ENCODE peak calls at places on chromosomes 13 and 19, in ten cellular contexts. A, C, P, M, Y, X, F, J, I and L are unnamed samples.

GRCh38 chr13:107799001-107799400 is 416.3 kb downstream of the LIG4 start:
- DNase-seq in I (no peak), X (peak), F (peak), A (no peak), P (no peak), C (peak), M (no peak), J (no peak), Y (no peak), L (no peak)

GRCh38 chr19:9673912-9674668 is 810 bp downstream of the ZNF562 start:
- DNase-seq in A (no peak), C (no peak), Y (no peak), I (no peak), X (peak), F (peak), J (no peak), P (no peak), M (no peak), L (no peak)

GRCh38 chr19:55086730-55087541 is 11.3 kb downstream of the EPS8L1 start:
- DNase-seq in I (peak), J (peak), Y (peak), F (peak), P (peak), X (peak), M (peak), A (peak), C (peak), L (peak)

GRCh38 chr13:86282450-86282849 is 483.2 kb upstream of the SLITRK6 start:
- DNase-seq in C (no peak), Y (no peak), P (no peak), A (no peak), X (peak), J (no peak), M (no peak), I (no peak), F (no peak), L (no peak)

GRCh38 chr19:47168065-47168464 is 37.4 kb downstream of the SAE1 start:
- DNase-seq in C (no peak), F (no peak), J (no peak), X (no peak), Y (no peak), A (no peak), I (no peak), M (no peak), P (no peak), L (no peak)

GRCh38 chr19:17834350-17835181 is 13.2 kb downstream of the JAK3 start:
- DNase-seq in C (no peak), J (no peak), P (peak), X (no peak), F (no peak), Y (no peak), A (no peak), M (no peak), I (no peak), L (no peak)

GRCh38 chr13:93338030-93338429 is 111.4 kb downstream of the GPC6 start:
- DNase-seq in M (no peak), X (no peak), C (no peak), I (no peak), J (no peak), A (no peak), P (no peak), Y (no peak), F (no peak), L (no peak)

GRCh38 chr19:46603195-46603637 is 2.1 kb downstream of the CALM3 start:
- DNase-seq in I (peak), M (no peak), F (no peak), Y (no peak), C (no peak), P (no peak), J (no peak), X (no peak), A (peak), L (no peak)

GRCh38 chr19:58228584-58229254 is at the start of gene ZNF544:
- DNase-seq in J (peak), C (peak), M (peak), I (peak), Y (peak), A (peak), X (peak), F (peak), P (peak), L (no peak)

GRCh38 chr19:53903055-53903680 is 5.9 kb upstream of the CACNG7 start:
- DNase-seq in X (peak), M (peak), C (no peak), J (peak), P (peak), I (no peak), F (peak), A (no peak), Y (no peak), L (no peak)

DNA sequence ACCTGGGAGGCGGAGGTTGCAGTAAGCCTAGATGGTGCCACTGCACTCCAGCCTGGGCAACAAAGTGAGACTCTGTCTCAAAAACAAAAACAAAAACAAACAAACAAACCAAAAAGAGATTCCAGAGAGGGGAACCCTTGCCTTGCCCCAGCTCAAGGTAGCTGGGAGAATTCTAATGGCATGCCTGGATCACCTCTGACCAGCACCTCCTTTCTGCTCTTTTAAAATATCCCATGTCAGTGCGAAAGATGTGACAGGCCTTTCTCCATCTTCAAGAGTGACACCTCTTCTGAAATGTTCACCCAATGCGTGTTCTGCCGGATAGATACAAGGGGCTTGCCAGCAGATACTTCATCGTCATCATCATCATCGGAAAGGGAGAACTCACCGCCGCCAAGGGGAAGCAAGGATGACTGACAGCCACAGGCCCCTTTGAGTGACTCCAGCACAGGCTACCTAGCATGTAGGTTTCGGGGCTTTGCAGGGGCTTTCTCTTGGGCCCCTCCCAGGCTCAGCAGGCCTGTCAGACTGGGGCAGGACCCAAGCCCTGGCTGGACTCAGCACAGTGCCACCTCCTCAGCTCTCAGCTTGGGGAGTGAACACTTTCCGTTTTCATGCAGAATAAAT is 18.9 kb upstream of the LRP3 start:
- DNase-seq in A (no peak), J (no peak), Y (no peak), I (no peak), P (no peak), C (no peak), F (no peak), M (no peak), X (no peak), L (no peak)
- H3K4me3 ChIP-seq in A (no peak), J (no peak), Y (no peak), I (no peak), P (no peak), C (peak), F (no peak), M (no peak), X (no peak), L (no peak)

DNA sequence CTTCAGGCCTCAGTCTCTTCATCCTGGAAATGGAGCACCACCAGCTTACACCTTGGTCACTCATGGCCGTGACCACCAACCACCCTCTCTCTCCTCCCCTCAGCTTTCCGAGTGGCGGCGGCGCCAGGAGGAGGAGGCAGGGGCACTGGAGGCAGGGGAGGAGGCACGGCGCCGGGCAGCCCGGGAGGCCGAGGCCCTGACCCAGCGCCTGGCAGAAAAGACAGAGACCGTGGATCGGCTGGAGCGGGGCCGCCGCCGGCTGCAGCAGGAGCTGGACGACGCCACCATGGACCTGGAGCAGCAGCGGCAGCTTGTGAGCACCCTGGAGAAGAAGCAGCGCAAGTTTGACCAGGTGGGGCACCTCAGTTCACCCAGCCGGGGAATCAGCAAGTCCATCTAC is 47.7 kb downstream of the KCNC3 start:
- DNase-seq in J (no peak), A (no peak), I (no peak), Y (no peak), F (no peak), C (no peak), P (no peak), X (no peak), M (no peak), L (no peak)
- H3K4me3 ChIP-seq in J (no peak), A (no peak), I (no peak), Y (no peak), F (no peak), C (no peak), P (no peak), X (no peak), M (no peak), L (no peak)

GRCh38 chr19:13150187-13150918 is at the start of the genes IER2 and STX10:
- DNase-seq in P (peak), J (peak), I (peak), X (peak), M (peak), F (peak), Y (peak), A (peak), C (peak), L (no peak)

GRCh38 chr19:13143135-13143534 is 7.0 kb downstream of the STX10 start:
- DNase-seq in J (no peak), Y (no peak), I (no peak), P (no peak), C (peak), A (no peak), F (peak), X (peak), M (no peak), L (no peak)

GRCh38 chr19:13150919-13151604 is 851 bp downstream of the IER2 start:
- DNase-seq in P (peak), J (peak), C (no peak), A (no peak), Y (no peak), M (no peak), X (no peak), I (no peak), F (no peak), L (no peak)

GRCh38 chr19:13149628-13150186 is 468 bp downstream of the STX10 start:
- DNase-seq in P (peak), C (peak), M (no peak), F (peak), I (peak), Y (peak), J (no peak), A (peak), X (peak), L (no peak)

GRCh38 chr19:13146763-13147563 is 3.2 kb downstream of the STX10 start:
- DNase-seq in C (peak), X (peak), I (peak), Y (no peak), J (no peak), M (no peak), P (no peak), F (peak), A (peak), L (no peak)
- H3K4me3 ChIP-seq in C (no peak), X (no peak), I (no peak), Y (no peak), J (no peak), M (no peak), P (no peak), F (no peak), A (no peak), L (no peak)

GRCh38 chr19:14370169-14370998 is 10.9 kb upstream of the ADGRE5 start:
- DNase-seq in C (no peak), P (no peak), F (no peak), I (peak), X (no peak), Y (no peak), J (no peak), M (peak), A (no peak), L (no peak)

GRCh38 chr19:14371321-14371821 is 9.9 kb upstream of the ADGRE5 start:
- DNase-seq in J (no peak), A (no peak), F (no peak), X (no peak), Y (no peak), C (no peak), I (no peak), M (no peak), P (no peak), L (no peak)

GRCh38 chr19:14375582-14376291 is 5.5 kb upstream of the ADGRE5 start:
- DNase-seq in Y (peak), A (no peak), X (peak), P (no peak), M (no peak), C (peak), F (peak), J (peak), I (no peak), L (no peak)

GRCh38 chr19:14378890-14379289 is 2.4 kb upstream of the ADGRE5 start:
- DNase-seq in A (no peak), C (no peak), Y (no peak), I (no peak), X (no peak), M (no peak), J (no peak), F (no peak), P (no peak), L (no peak)

DNA sequence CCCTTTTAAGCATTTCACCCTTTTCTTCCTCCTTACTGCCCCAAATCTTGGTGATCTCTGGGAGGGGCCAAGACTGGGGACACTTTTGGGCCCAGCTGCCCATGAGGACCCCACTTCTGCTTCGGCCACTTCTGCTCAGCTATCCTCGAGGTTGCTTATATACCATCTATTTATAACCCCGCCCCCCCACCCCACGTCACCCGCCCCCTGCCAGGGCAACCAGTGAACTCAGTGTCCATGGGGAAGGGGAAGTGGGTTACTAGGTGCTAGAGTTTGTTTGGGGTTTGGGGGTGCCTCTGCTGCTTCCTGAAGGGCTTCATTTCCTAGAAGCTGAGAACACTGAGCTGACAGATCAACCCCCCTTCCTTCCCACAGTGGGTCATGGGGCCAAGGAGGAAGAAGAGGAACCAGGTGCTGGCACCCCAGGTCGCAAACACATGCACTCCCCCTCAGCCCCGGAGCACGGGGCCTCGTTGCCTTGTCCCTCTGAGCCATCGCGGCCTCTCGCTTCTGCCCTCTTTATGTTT is 6.1 kb upstream of the ADGRE5 start:
- DNase-seq in Y (peak), C (no peak), M (peak), X (no peak), I (peak), J (peak), F (no peak), A (peak), P (no peak), L (no peak)
- H3K4me3 ChIP-seq in Y (no peak), C (no peak), M (peak), X (no peak), I (peak), J (peak), F (no peak), A (no peak), P (no peak), L (no peak)

DNA sequence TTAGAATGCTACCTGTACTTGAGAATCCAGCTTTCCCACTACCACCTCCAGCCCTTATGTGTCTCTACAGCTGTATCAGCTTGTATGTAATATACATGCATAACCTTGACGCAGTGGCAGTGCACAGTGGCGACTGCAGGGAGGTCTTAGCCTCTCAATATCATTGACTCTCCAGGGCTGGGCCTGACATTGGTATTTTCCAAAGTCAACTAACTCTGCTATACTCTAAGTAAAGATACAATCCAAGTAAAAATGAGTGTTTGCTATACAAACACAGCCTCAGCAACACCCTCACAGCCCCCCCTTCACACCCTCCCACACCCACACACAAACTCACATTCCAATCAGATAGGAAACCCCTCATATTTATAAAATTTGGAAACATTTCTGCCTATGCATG is 6.7 kb upstream of the UBL3 start:
- DNase-seq in Y (no peak), M (no peak), I (no peak), C (no peak), F (no peak), X (no peak), A (no peak), J (no peak), P (no peak), L (no peak)
- H3K4me3 ChIP-seq in Y (no peak), M (no peak), I (no peak), C (no peak), F (no peak), X (no peak), A (no peak), J (no peak), P (no peak), L (no peak)

GRCh38 chr19:5623397-5624153 is 692 bp downstream of the SAFB start:
- DNase-seq in C (no peak), J (peak), M (peak), A (peak), Y (no peak), X (no peak), I (no peak), P (no peak), F (no peak), L (no peak)
- H3K4me3 ChIP-seq in C (peak), J (peak), M (peak), A (peak), Y (peak), X (peak), I (peak), P (peak), F (peak), L (peak)